ENCODE peak calls at places on chromosomes 2 and 18, in four cellular contexts. Q is HCT116, J is tibial artery, Y is upper lobe of right lung. P is an unnamed sample.
A peak's percentile ranks its signal among the peaks of the same experiment; 100 is the strongest.

GRCh38 chr2:110743600-110743999 is 11.2 kb downstream of the ACOXL start:
- DNase-seq in Y (no peak), J (no peak), Q (no peak), P (no peak)

GRCh38 chr2:47237375-47238357 is 82.6 kb upstream of the STPG4 start:
- DNase-seq in Q (no peak), Y (no peak), J (peak; percentile 80), P (no peak)

GRCh38 chr2:112048887-112049286 is 6.2 kb upstream of the TMEM87B start:
- DNase-seq in Y (no peak), J (no peak), Q (peak; percentile 59), P (no peak)

GRCh38 chr2:101559576-101559975 is 84.7 kb upstream of the RFX8 start:
- DNase-seq in Y (no peak), Q (no peak), J (no peak), P (no peak)

GRCh38 chr18:74519320-74520095 is 14.8 kb upstream of the CNDP1 start:
- DNase-seq in Q (no peak), J (peak; percentile 55), Y (peak; percentile 43), P (no peak)

GRCh38 chr2:223026357-223027110 is 25.5 kb upstream of the KCNE4 start:
- DNase-seq in Q (no peak), Y (no peak), J (no peak), P (no peak)

GRCh38 chr2:48711343-48711742 is 44.2 kb downstream of the LHCGR start:
- DNase-seq in Q (no peak), Y (no peak), J (no peak), P (no peak)

GRCh38 chr2:195318440-195319111 is 338.4 kb upstream of the SLC39A10 start:
- DNase-seq in Q (peak; percentile 22), J (no peak), Y (no peak), P (no peak)

GRCh38 chr2:88110830-88111229 is 17.0 kb downstream of the FABP1 start:
- DNase-seq in Q (no peak), J (no peak), Y (no peak), P (no peak)

GRCh38 chr2:182593394-182593707 is 122.7 kb upstream of the DNAJC10 start:
- DNase-seq in J (no peak), Y (no peak), Q (no peak), P (no peak)

GRCh38 chr2:200618590-200619021 is 32.8 kb downstream of the AOX1 start:
- DNase-seq in Q (no peak), Y (no peak), J (no peak), P (no peak)

GRCh38 chr18:24397131-24397693 is 412 bp downstream of the OSBPL1A start:
- DNase-seq in Y (no peak), Q (peak; percentile 45), J (peak; percentile 85), P (no peak)

GRCh38 chr2:235156055-235156454 is 204.2 kb downstream of the SH3BP4 start:
- DNase-seq in J (no peak), Q (no peak), Y (no peak), P (no peak)

GRCh38 chr2:237717366-237718276 is 81.0 kb upstream of the RBM44 start:
- DNase-seq in Q (no peak), Y (no peak), J (no peak), P (no peak)

GRCh38 chr18:58661423-58661822 is 9.8 kb upstream of the MALT1 start:
- DNase-seq in Y (no peak), J (no peak), Q (no peak), P (no peak)
- TF ChIP-seq CTCF in Y (no peak), J (no peak), Q (no peak), P (peak; percentile 24)

GRCh38 chr18:10515456-10515855 is 10.4 kb upstream of the NAPG start:
- DNase-seq in Q (no peak), J (no peak), Y (no peak), P (no peak)
- H3K27ac ChIP-seq in Q (no peak overlapping the region), J (peak overlapping the region; percentile 59), Y (no peak overlapping the region), P (no peak overlapping the region)

GRCh38 chr2:2843969-2844548 is 513.0 kb upstream of the MYT1L start:
- DNase-seq in J (peak; percentile 40), Q (peak; percentile 7), Y (no peak), P (no peak)
- TF ChIP-seq CTCF in J (no peak), Q (peak; percentile 54), Y (peak; percentile 22), P (no peak)

DNA sequence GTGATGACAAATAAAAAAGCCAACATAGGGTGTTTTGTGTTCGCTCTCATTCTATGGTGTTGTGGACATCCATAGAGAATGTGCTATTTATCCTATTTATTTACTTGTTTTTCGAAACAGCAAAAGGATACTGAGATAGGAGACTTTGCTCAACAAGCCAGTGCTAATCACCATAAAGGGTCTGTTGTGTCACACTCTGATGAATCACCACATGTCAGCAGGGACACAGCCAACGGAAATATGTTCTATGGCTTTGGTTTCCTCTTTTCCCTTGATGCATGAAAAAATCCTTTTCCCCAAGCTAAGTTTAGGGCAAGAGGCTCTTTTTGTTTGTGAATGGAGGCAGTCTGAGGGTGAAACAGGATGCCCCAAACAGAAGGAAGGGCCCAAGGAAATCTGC is 154.3 kb downstream of the RNF152 start:
- DNase-seq in Y (no peak), Q (no peak), J (peak; percentile 85), P (no peak)
- H3K27ac ChIP-seq in Y (peak overlapping the region; percentile 81), Q (no peak overlapping the region), J (peak overlapping the region; percentile 92), P (no peak overlapping the region)

GRCh38 chr2:10786240-10786982 is 26.2 kb downstream of the PDIA6 start:
- DNase-seq in J (no peak), Q (no peak), Y (no peak), P (no peak)
- TF ChIP-seq CTCF in J (no peak), Q (no peak), Y (no peak), P (no peak)

DNA sequence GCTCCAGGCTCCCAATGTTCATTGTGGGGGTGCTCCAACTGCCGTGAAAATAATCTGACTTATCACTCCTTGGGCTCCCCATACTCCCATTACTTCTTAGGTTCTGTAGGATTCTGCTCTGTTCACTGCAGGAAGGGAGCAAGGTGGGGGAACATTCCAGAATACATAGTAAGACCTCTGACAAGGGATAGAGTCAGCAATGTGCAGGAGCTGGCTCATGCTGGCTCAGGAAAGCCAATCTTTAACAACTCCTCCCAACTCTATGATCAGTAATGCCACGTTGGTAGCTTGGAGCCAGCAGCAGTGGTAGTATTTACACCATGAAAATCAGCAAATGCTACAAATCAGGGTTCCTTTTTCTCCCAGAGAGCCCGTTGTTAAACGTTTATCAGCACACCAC is 44.4 kb downstream of the FECH start:
- DNase-seq in J (no peak), Q (no peak), Y (no peak), P (no peak)
- H3K27ac ChIP-seq in J (no peak overlapping the region), Q (no peak overlapping the region), Y (no peak overlapping the region), P (no peak overlapping the region)

DNA sequence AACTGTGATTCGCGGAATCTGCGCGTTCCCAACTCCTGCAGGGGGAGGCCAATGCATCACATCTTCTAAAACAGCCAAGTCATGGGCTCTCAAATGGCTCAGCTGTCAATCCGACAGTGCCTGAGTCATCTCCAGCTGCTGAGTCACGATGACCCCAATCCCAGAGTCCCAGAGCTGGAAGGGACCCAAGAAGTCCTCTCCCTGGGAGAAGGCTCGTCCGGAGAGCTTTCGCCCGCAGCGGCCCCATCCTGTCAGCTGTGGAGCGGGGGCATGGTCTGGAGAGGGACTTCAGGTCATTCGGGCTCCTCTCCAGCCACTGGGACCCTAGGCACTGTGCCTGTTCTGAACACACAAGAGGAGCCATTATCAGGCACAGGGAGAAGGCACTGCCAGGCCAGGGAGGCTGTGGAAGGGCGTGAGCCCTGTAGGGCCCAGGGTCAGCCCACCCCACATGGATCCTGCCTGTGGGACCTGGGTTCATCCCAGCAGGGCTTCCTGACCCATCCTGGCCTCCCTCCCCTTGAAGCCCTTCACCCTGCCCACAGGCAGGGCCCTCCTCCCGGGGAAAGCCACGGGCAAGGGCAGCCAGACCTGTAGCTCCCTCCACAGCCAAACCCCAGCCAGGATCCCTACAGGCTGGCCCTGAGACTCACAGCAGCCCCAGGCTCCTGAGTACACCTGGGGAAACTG is 47.6 kb upstream of the GPC1 start:
- DNase-seq in Q (peak; percentile 65), J (peak; percentile 91), Y (no peak), P (peak; percentile 75)
- TF ChIP-seq CTCF in Q (no peak), J (no peak), Y (no peak), P (peak; percentile 6)

DNA sequence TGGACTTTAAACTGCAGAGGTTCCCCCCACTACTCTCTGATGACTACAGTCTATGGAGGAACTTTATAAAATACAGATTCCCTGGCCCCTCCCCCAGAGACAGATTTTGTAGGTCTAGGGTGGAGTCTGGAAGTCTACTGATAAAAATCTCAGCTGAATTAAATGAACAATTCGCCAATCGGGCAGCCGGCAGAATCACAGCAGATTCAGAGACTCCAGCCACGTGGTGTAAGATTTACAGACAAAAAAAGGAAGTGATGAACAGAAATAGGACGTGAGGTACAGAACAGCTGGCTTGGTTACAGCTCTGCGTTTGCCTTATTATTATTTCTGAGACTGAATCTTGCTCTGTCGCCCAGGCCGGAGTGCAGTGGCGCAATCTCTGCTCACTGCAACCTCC is 21.4 kb upstream of the MTA3 start:
- DNase-seq in J (no peak), Q (no peak), Y (no peak), P (no peak)
- H3K27ac ChIP-seq in J (no peak overlapping the region), Q (no peak overlapping the region), Y (no peak overlapping the region), P (no peak overlapping the region)